ENCODE peak calls at places on chromosomes 13 and 19, in five cellular contexts. X is cardiac muscle cell, D is fibroblast of the aortic adventitia, V is right atrium auricular region, U is AG09309. F is an unnamed sample.
A peak's percentile ranks its signal among the peaks of the same experiment; 100 is the strongest.

GRCh38 chr19:37594982-37595382 is 306 bp downstream of the ZNF540 start:
- DNase-seq in X (no peak), D (no peak), V (peak; percentile 83), U (peak; percentile 11), F (peak; percentile 71)

GRCh38 chr13:31756346-31756745 is 17.0 kb downstream of the RXFP2 start:
- DNase-seq in X (no peak), D (peak; percentile 90), V (no peak), U (peak; percentile 90), F (no peak)

GRCh38 chr13:23273498-23273897 is 92.7 kb downstream of the SGCG start:
- DNase-seq in X (no peak), D (no peak), V (no peak), U (no peak), F (no peak)

GRCh38 chr19:7869910-7870511 is 4.2 kb downstream of the PRR36 start:
- DNase-seq in X (peak; percentile 91), D (peak; percentile 44), V (no peak), U (no peak), F (peak; percentile 73)

GRCh38 chr19:46480409-46480808 is 9.0 kb upstream of the PNMA8A start:
- DNase-seq in X (peak; percentile 68), D (peak; percentile 78), V (no peak), U (no peak), F (no peak)

GRCh38 chr19:7865262-7865911 is 8.8 kb downstream of the PRR36 start:
- DNase-seq in X (no peak), D (no peak), V (no peak), U (no peak), F (no peak)

GRCh38 chr13:105334211-105334610 is 1201.3 kb downstream of the EFNB2 start:
- DNase-seq in X (no peak), D (peak; percentile 40), V (no peak), U (peak; percentile 43), F (no peak)

GRCh38 chr13:111058796-111059506 is 56.2 kb upstream of the ARHGEF7 start:
- DNase-seq in X (no peak), D (no peak), V (peak; percentile 38), U (no peak), F (no peak)

GRCh38 chr13:45092668-45093067 is 27.6 kb upstream of the GTF2F2 start:
- DNase-seq in X (no peak), D (peak; percentile 23), V (no peak), U (no peak), F (no peak)

GRCh38 chr19:10418281-10419199 is 1.8 kb upstream of the PDE4A start:
- DNase-seq in X (peak; percentile 30), D (peak; percentile 22), V (no peak), U (no peak), F (no peak)

GRCh38 chr13:59914556-59914955 is 249.2 kb downstream of the DIAPH3 start:
- DNase-seq in X (no peak), D (peak; percentile 74), V (no peak), U (peak; percentile 10), F (no peak)

GRCh38 chr13:59061621-59062020 is 1102.1 kb downstream of the DIAPH3 start:
- DNase-seq in X (no peak), D (no peak), V (no peak), U (no peak), F (no peak)

GRCh38 chr13:84645196-84646071 is 763.2 kb upstream of the SLITRK1 start:
- DNase-seq in X (no peak), D (peak; percentile 92), V (no peak), U (peak; percentile 67), F (no peak)

GRCh38 chr13:99022953-99023352 is 45.1 kb upstream of the DOCK9 start:
- DNase-seq in X (no peak), D (peak; percentile 42), V (no peak), U (no peak), F (no peak)

GRCh38 chr19:17703823-17704463 is 15.3 kb upstream of the MAP1S start:
- DNase-seq in X (peak; percentile 52), D (peak; percentile 45), V (peak; percentile 63), U (no peak), F (no peak)

GRCh38 chr19:35755550-35756371 is 1.1 kb downstream of the HSPB6 start:
- DNase-seq in X (no peak), D (peak; percentile 85), V (peak; percentile 94), U (no peak), F (peak; percentile 97)

GRCh38 chr13:112657850-112658445 is 31.9 kb upstream of the ATP11A start:
- DNase-seq in X (no peak), D (peak; percentile 40), V (no peak), U (peak; percentile 34), F (no peak)

GRCh38 chr13:109998808-109999528 is 212.6 kb upstream of the IRS2 start:
- DNase-seq in X (no peak), D (peak; percentile 85), V (no peak), U (peak; percentile 73), F (no peak)

GRCh38 chr13:112748947-112749346 is 59.1 kb downstream of the ATP11A start:
- DNase-seq in X (no peak), D (peak; percentile 67), V (peak; percentile 75), U (no peak), F (peak; percentile 78)

GRCh38 chr19:3405261-3405653 is 38.9 kb downstream of the NFIC start:
- DNase-seq in X (no peak), D (no peak), V (no peak), U (no peak), F (no peak)

GRCh38 chr19:46056536-46056935 is 15.7 kb upstream of the IGFL4 start:
- DNase-seq in X (no peak), D (no peak), V (no peak), U (no peak), F (no peak)

DNA sequence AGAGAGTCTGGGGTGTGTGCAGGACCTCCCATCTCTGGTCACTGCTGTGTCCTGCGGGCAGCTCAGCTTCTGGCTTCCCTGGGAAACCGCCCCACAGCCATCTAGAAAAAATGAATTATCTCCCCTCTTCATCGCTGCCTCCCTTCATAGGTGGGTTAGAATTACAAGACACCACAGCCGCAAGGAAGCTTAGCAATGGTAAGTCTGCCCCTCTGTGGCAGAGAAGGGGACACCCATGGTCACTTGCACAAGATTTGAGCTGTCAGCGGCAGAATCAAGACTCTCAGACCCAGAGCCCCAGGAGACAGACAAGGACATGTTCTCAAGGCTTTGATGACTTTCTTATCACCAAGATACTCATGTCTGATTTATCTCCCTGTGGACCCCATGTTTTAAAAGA is 110.8 kb upstream of the PABPC3 start:
- DNase-seq in X (no peak), D (no peak), V (no peak), U (no peak), F (no peak)
- TF ChIP-seq CTCF in X (no peak), D (no peak), V (no peak), U (no peak), F (no peak)

GRCh38 chr19:42175335-42175734 is 42.1 kb downstream of the DEDD2 start:
- DNase-seq in X (no peak), D (no peak), V (no peak), U (no peak), F (no peak)
- H3K4me3 ChIP-seq in X (no peak overlapping the region), D (no peak overlapping the region), V (no peak overlapping the region), U (no peak overlapping the region), F (no peak overlapping the region)

GRCh38 chr13:100594731-100595130 is 6.1 kb upstream of the GGACT start:
- DNase-seq in X (peak; percentile 42), D (no peak), V (no peak), U (no peak), F (no peak)
- TF ChIP-seq CTCF in X (peak; percentile 39), D (peak; percentile 16), V (no peak), U (peak; percentile 20), F (no peak)

GRCh38 chr19:39679791-39680168 is 24.1 kb downstream of the LGALS16 start:
- DNase-seq in X (no peak), D (no peak), V (no peak), U (no peak), F (no peak)
- H3K4me3 ChIP-seq in X (no peak overlapping the region), D (no peak overlapping the region), V (no peak overlapping the region), U (no peak overlapping the region), F (peak overlapping the region; percentile 69)

GRCh38 chr13:94595943-94596574 is at the start of gene TGDS:
- DNase-seq in X (peak; percentile 95), D (peak; percentile 88), V (peak; percentile 92), U (peak; percentile 67), F (peak; percentile 96)
- TF ChIP-seq CTCF in X (no peak), D (peak; percentile 14), V (peak; percentile 59), U (no peak), F (no peak)

GRCh38 chr19:43527860-43528622 is 1.0 kb upstream of the ETHE1 start:
- DNase-seq in X (no peak), D (peak; percentile 42), V (peak; percentile 71), U (no peak), F (peak; percentile 57)
- H3K4me3 ChIP-seq in X (no peak overlapping the region), D (peak overlapping the region; percentile 25), V (peak overlapping the region; percentile 82), U (peak overlapping the region; percentile 6), F (peak overlapping the region; percentile 94)

GRCh38 chr13:49786609-49787008 is 5.9 kb downstream of the KPNA3 start:
- DNase-seq in X (no peak), D (no peak), V (no peak), U (no peak), F (no peak)

GRCh38 chr13:49792550-49793324 is at the start of gene KPNA3:
- DNase-seq in X (peak; percentile 98), D (peak; percentile 95), V (peak; percentile 93), U (peak; percentile 84), F (peak; percentile 98)

GRCh38 chr13:49791753-49792549 is 531 bp downstream of the KPNA3 start:
- DNase-seq in X (peak; percentile 49), D (peak; percentile 45), V (no peak), U (no peak), F (no peak)

GRCh38 chr13:49789961-49790360 is 2.5 kb downstream of the KPNA3 start:
- DNase-seq in X (no peak), D (no peak), V (no peak), U (no peak), F (no peak)

DNA sequence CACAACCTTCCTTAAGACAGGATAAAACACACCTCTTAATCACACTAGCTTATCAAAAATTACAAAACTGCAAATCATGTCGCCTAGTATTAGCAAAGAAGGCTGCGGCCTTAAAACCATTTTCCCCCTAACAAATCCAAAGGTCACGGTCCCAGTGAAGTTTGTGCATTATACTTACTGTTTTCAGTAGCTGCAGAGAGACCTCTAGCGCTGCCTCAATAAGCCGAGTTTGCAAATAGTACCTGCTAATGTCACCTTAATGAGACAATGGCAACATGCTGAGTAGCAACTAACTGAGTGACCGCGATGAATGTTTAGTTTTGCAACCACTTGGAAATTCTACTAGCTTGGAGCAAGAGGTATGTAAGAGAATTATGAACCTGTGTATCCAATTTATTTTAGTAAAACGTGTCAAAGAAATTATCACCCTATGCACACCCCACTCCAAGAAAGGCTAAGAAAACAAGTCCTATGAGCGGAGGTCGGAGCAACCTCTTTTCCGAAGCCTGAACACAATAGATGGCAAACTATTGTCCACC is 1.2 kb downstream of the KPNA3 start:
- DNase-seq in X (peak; percentile 30), D (peak; percentile 32), V (no peak), U (no peak), F (no peak)
- TF ChIP-seq CTCF in X (peak; percentile 9), D (no peak), V (peak; percentile 25), U (no peak), F (no peak)

GRCh38 chr13:114118086-114118762 is 14.2 kb downstream of the RASA3 start:
- DNase-seq in X (no peak), D (no peak), V (no peak), U (no peak), F (peak; percentile 20)
- H3K4me3 ChIP-seq in X (no peak overlapping the region), D (peak overlapping the region; percentile 44), V (no peak overlapping the region), U (peak overlapping the region; percentile 28), F (no peak overlapping the region)

GRCh38 chr19:2171349-2172145 is 7.8 kb downstream of the DOT1L start:
- DNase-seq in X (peak; percentile 71), D (peak; percentile 23), V (no peak), U (no peak), F (no peak)
- TF ChIP-seq CTCF in X (peak; percentile 19), D (no peak), V (peak; percentile 55), U (no peak), F (no peak)